ENCODE peak calls at places on chromosomes 12 and 14, in six cellular contexts. E is D341Med, N is endothelial cell, W is anterior cingulate cortex, S is ovary, T is mucosa of gallbladder. L is an unnamed sample.

GRCh38 chr12:40942326-40942725 is 245.8 kb upstream of the PDZRN4 start:
- DNase-seq in T (no peak), S (no peak), E (no peak), W (no peak), N (no peak), L (peak)

GRCh38 chr12:20421338-20421890 is 53.1 kb downstream of the PDE3A start:
- DNase-seq in W (no peak), N (no peak), E (no peak), S (no peak), T (no peak), L (no peak)

GRCh38 chr12:5480218-5480952 is 48.5 kb downstream of the NTF3 start:
- DNase-seq in S (no peak), T (no peak), W (no peak), E (no peak), N (no peak), L (no peak)

GRCh38 chr12:47819902-47820630 is at the start of gene HDAC7:
- DNase-seq in T (peak), S (peak), N (peak), W (no peak), E (peak), L (peak)

GRCh38 chr12:25839470-25839869 is 119.0 kb upstream of the RASSF8 start:
- DNase-seq in W (no peak), S (no peak), N (no peak), E (no peak), T (no peak), L (peak)

GRCh38 chr12:4564819-4565218 is 2.8 kb downstream of the DYRK4 start:
- DNase-seq in T (no peak), W (no peak), E (no peak), S (no peak), N (no peak), L (no peak)

GRCh38 chr12:115024531-115024930 is 340.6 kb upstream of the TBX3 start:
- DNase-seq in W (no peak), S (no peak), E (no peak), N (no peak), T (no peak), L (no peak)

GRCh38 chr12:77560714-77561113 is 270.0 kb upstream of the NAV3 start:
- DNase-seq in W (no peak), N (no peak), E (no peak), S (no peak), T (no peak), L (no peak)

GRCh38 chr12:80838708-80839107 is 99.0 kb downstream of the LIN7A start:
- DNase-seq in S (no peak), W (no peak), E (no peak), T (no peak), N (no peak), L (no peak)

GRCh38 chr14:87184180-87184579 is 808.8 kb downstream of the GALC start:
- DNase-seq in N (no peak), S (no peak), E (no peak), T (no peak), W (no peak), L (no peak)

GRCh38 chr12:127052491-127053232 is 1214.3 kb upstream of the TMEM132C start:
- DNase-seq in S (no peak), E (no peak), N (no peak), W (no peak), T (no peak), L (peak)

GRCh38 chr14:63777024-63777423 is 49.2 kb upstream of the SGPP1 start:
- DNase-seq in W (no peak), E (no peak), S (no peak), T (no peak), N (no peak), L (peak)

GRCh38 chr14:30275604-30276003 is 283.4 kb upstream of the G2E3 start:
- DNase-seq in W (no peak), S (no peak), N (no peak), T (no peak), E (no peak), L (no peak)

GRCh38 chr12:66941150-66941549 is 262.3 kb upstream of the GRIP1 start:
- DNase-seq in S (no peak), T (no peak), W (no peak), N (no peak), E (no peak), L (no peak)

GRCh38 chr12:117580718-117581062 is 219.3 kb upstream of the NOS1 start:
- DNase-seq in N (no peak), T (no peak), W (no peak), E (peak), S (no peak), L (no peak)

GRCh38 chr12:49706351-49707126 is 666 bp downstream of the FMNL3 start:
- DNase-seq in S (peak), N (peak), E (peak), T (peak), W (no peak), L (peak)

GRCh38 chr12:130479401-130480125 is 141.9 kb downstream of the PIWIL1 start:
- DNase-seq in N (no peak), S (no peak), E (no peak), W (no peak), T (no peak), L (no peak)

GRCh38 chr12:34295366-34296142 is 273.3 kb downstream of the ALG10 start:
- DNase-seq in N (no peak), S (peak), W (no peak), T (no peak), E (no peak), L (no peak)

GRCh38 chr12:22160396-22161003 is 114.5 kb downstream of the CMAS start:
- DNase-seq in S (no peak), W (no peak), N (no peak), E (no peak), T (no peak), L (no peak)

GRCh38 chr14:99731536-99732435 is 47.7 kb downstream of the CYP46A1 start:
- DNase-seq in S (peak), E (no peak), N (peak), W (no peak), T (no peak), L (no peak)

GRCh38 chr12:18502422-18502821 is 235.4 kb downstream of the PLCZ1 start:
- DNase-seq in S (no peak), T (no peak), E (no peak), N (no peak), W (no peak), L (no peak)

GRCh38 chr12:131264625-131265024 is 310.9 kb downstream of the ADGRD1 start:
- DNase-seq in E (no peak), S (no peak), T (peak), N (no peak), W (no peak), L (no peak)

GRCh38 chr14:30333934-30334333 is 225.0 kb upstream of the G2E3 start:
- DNase-seq in W (no peak), T (no peak), S (no peak), E (no peak), N (no peak), L (no peak)

GRCh38 chr12:94805749-94806148 is 155.4 kb upstream of the TMCC3 start:
- DNase-seq in E (no peak), N (no peak), T (no peak), W (no peak), S (no peak), L (peak)

GRCh38 chr14:99412122-99413061 is 68.3 kb downstream of the SETD3 start:
- DNase-seq in T (no peak), N (no peak), E (no peak), S (peak), W (no peak), L (peak)

GRCh38 chr14:81679226-81679625 is 145.6 kb upstream of the SEL1L start:
- DNase-seq in E (no peak), W (no peak), T (no peak), S (no peak), N (no peak), L (no peak)

GRCh38 chr12:68776976-68777610 is 30.9 kb upstream of the MDM2 start:
- DNase-seq in W (no peak), E (no peak), T (no peak), N (no peak), S (no peak), L (peak)

GRCh38 chr12:113040722-113041168 is 15.8 kb upstream of the DTX1 start:
- DNase-seq in W (no peak), T (peak), E (no peak), N (no peak), S (peak), L (peak)

GRCh38 chr12:105524961-105525360 is 194.5 kb downstream of the C12orf75 start:
- DNase-seq in E (no peak), N (no peak), T (no peak), W (no peak), S (no peak), L (no peak)

GRCh38 chr12:62839869-62840268 is 95.1 kb downstream of the PPM1H start:
- DNase-seq in N (no peak), W (no peak), E (no peak), T (no peak), S (no peak), L (no peak)

GRCh38 chr12:103542078-103542477 is 45.0 kb upstream of the STAB2 start:
- DNase-seq in N (no peak), T (no peak), S (no peak), E (no peak), W (no peak), L (no peak)